ENCODE peak calls at places on chromosomes 1 and 21, in ten cellular contexts. One of them, this sample, is unnamed.
A peak's percentile ranks its signal among the peaks of the same experiment; 100 is the strongest.

GRCh38 chr1:65830306-65830705 is 37.6 kb downstream of the PDE4B start:
- DNase-seq in midbrain: no peak
- DNase-seq in stimulated activated CD4-positive, alpha-beta T cell treated with anti-CD3 and anti-CD28 coated beads, Interleukin-1b, Interleukin-23, amount 100 ng/mL, for 1 hour: no peak
- DNase-seq in NCI-H1092: no peak
- DNase-seq in fibroblast of pulmonary artery: no peak
- DNase-seq in tibial artery: no peak
- DNase-seq in HuH-7.5: no peak
- DNase-seq in EH: no peak
- DNase-seq in mammary epithelial cell: no peak
- DNase-seq in GM04503: no peak
- DNase-seq in this sample: no peak

GRCh38 chr1:100213141-100213540 is 35.1 kb upstream of the LRRC39 start:
- DNase-seq in tibial artery: no peak
- DNase-seq in HuH-7.5: no peak
- DNase-seq in midbrain: no peak
- DNase-seq in EH: no peak
- DNase-seq in stimulated activated CD4-positive, alpha-beta T cell treated with anti-CD3 and anti-CD28 coated beads, Interleukin-1b, Interleukin-23, amount 100 ng/mL, for 1 hour: no peak
- DNase-seq in NCI-H1092: no peak
- DNase-seq in mammary epithelial cell: no peak
- DNase-seq in fibroblast of pulmonary artery: no peak
- DNase-seq in GM04503: no peak
- DNase-seq in this sample: no peak

GRCh38 chr1:51517361-51518032 is 1.6 kb downstream of the EPS15 start:
- DNase-seq in fibroblast of pulmonary artery: peak; percentile 33
- DNase-seq in NCI-H1092: no peak
- DNase-seq in HuH-7.5: no peak
- DNase-seq in EH: peak; percentile 23
- DNase-seq in stimulated activated CD4-positive, alpha-beta T cell treated with anti-CD3 and anti-CD28 coated beads, Interleukin-1b, Interleukin-23, amount 100 ng/mL, for 1 hour: no peak
- DNase-seq in mammary epithelial cell: peak; percentile 11
- DNase-seq in GM04503: no peak
- DNase-seq in midbrain: peak; percentile 47
- DNase-seq in tibial artery: no peak
- DNase-seq in this sample: no peak

GRCh38 chr1:99970713-99971255 is 988 bp downstream of the SLC35A3 start:
- DNase-seq in stimulated activated CD4-positive, alpha-beta T cell treated with anti-CD3 and anti-CD28 coated beads, Interleukin-1b, Interleukin-23, amount 100 ng/mL, for 1 hour: no peak
- DNase-seq in HuH-7.5: no peak
- DNase-seq in tibial artery: no peak
- DNase-seq in GM04503: no peak
- DNase-seq in EH: peak; percentile 12
- DNase-seq in fibroblast of pulmonary artery: no peak
- DNase-seq in NCI-H1092: no peak
- DNase-seq in mammary epithelial cell: peak; percentile 14
- DNase-seq in midbrain: no peak
- DNase-seq in this sample: no peak

GRCh38 chr1:53065391-53065790 is 3.4 kb downstream of the PODN start:
- DNase-seq in fibroblast of pulmonary artery: no peak
- DNase-seq in NCI-H1092: no peak
- DNase-seq in midbrain: no peak
- DNase-seq in mammary epithelial cell: no peak
- DNase-seq in stimulated activated CD4-positive, alpha-beta T cell treated with anti-CD3 and anti-CD28 coated beads, Interleukin-1b, Interleukin-23, amount 100 ng/mL, for 1 hour: no peak
- DNase-seq in tibial artery: no peak
- DNase-seq in HuH-7.5: no peak
- DNase-seq in GM04503: no peak
- DNase-seq in EH: no peak
- DNase-seq in this sample: no peak

GRCh38 chr1:162753001-162753658 is 37.4 kb upstream of the HSD17B7 start:
- DNase-seq in fibroblast of pulmonary artery: no peak
- DNase-seq in mammary epithelial cell: peak; percentile 9
- DNase-seq in stimulated activated CD4-positive, alpha-beta T cell treated with anti-CD3 and anti-CD28 coated beads, Interleukin-1b, Interleukin-23, amount 100 ng/mL, for 1 hour: no peak
- DNase-seq in HuH-7.5: no peak
- DNase-seq in midbrain: no peak
- DNase-seq in EH: peak; percentile 41
- DNase-seq in NCI-H1092: no peak
- DNase-seq in tibial artery: no peak
- DNase-seq in GM04503: no peak
- DNase-seq in this sample: no peak

GRCh38 chr21:32545948-32546441 is 39.3 kb downstream of the TCP10L start:
- DNase-seq in NCI-H1092: no peak
- DNase-seq in HuH-7.5: no peak
- DNase-seq in fibroblast of pulmonary artery: peak; percentile 15
- DNase-seq in mammary epithelial cell: peak; percentile 8
- DNase-seq in EH: peak; percentile 21
- DNase-seq in stimulated activated CD4-positive, alpha-beta T cell treated with anti-CD3 and anti-CD28 coated beads, Interleukin-1b, Interleukin-23, amount 100 ng/mL, for 1 hour: no peak
- DNase-seq in tibial artery: no peak
- DNase-seq in midbrain: no peak
- DNase-seq in GM04503: no peak
- DNase-seq in this sample: no peak

GRCh38 chr1:227218870-227219578 is 99.3 kb downstream of the CDC42BPA start:
- DNase-seq in GM04503: no peak
- DNase-seq in EH: no peak
- DNase-seq in midbrain: no peak
- DNase-seq in NCI-H1092: no peak
- DNase-seq in stimulated activated CD4-positive, alpha-beta T cell treated with anti-CD3 and anti-CD28 coated beads, Interleukin-1b, Interleukin-23, amount 100 ng/mL, for 1 hour: no peak
- DNase-seq in mammary epithelial cell: no peak
- DNase-seq in fibroblast of pulmonary artery: no peak
- DNase-seq in HuH-7.5: no peak
- DNase-seq in tibial artery: peak; percentile 48
- DNase-seq in this sample: no peak

GRCh38 chr1:209748620-209749019 is 7.2 kb upstream of the TRAF3IP3 start:
- DNase-seq in NCI-H1092: no peak
- DNase-seq in HuH-7.5: no peak
- DNase-seq in tibial artery: no peak
- DNase-seq in GM04503: no peak
- DNase-seq in EH: no peak
- DNase-seq in fibroblast of pulmonary artery: no peak
- DNase-seq in mammary epithelial cell: no peak
- DNase-seq in stimulated activated CD4-positive, alpha-beta T cell treated with anti-CD3 and anti-CD28 coated beads, Interleukin-1b, Interleukin-23, amount 100 ng/mL, for 1 hour: no peak
- DNase-seq in midbrain: no peak
- DNase-seq in this sample: no peak

GRCh38 chr1:208089971-208090755 is 154.0 kb downstream of the PLXNA2 start:
- DNase-seq in NCI-H1092: no peak
- DNase-seq in GM04503: no peak
- DNase-seq in stimulated activated CD4-positive, alpha-beta T cell treated with anti-CD3 and anti-CD28 coated beads, Interleukin-1b, Interleukin-23, amount 100 ng/mL, for 1 hour: no peak
- DNase-seq in tibial artery: no peak
- DNase-seq in HuH-7.5: no peak
- DNase-seq in EH: peak; percentile 96
- DNase-seq in mammary epithelial cell: no peak
- DNase-seq in fibroblast of pulmonary artery: no peak
- DNase-seq in midbrain: no peak
- DNase-seq in this sample: no peak

GRCh38 chr1:214993419-214993818 is 89.1 kb upstream of the KCNK2 start:
- DNase-seq in tibial artery: no peak
- DNase-seq in mammary epithelial cell: no peak
- DNase-seq in fibroblast of pulmonary artery: no peak
- DNase-seq in GM04503: no peak
- DNase-seq in stimulated activated CD4-positive, alpha-beta T cell treated with anti-CD3 and anti-CD28 coated beads, Interleukin-1b, Interleukin-23, amount 100 ng/mL, for 1 hour: no peak
- DNase-seq in NCI-H1092: no peak
- DNase-seq in midbrain: no peak
- DNase-seq in EH: peak; percentile 86
- DNase-seq in HuH-7.5: no peak
- DNase-seq in this sample: no peak

GRCh38 chr1:50829010-50829958 is 130.8 kb downstream of the FAF1 start:
- DNase-seq in HuH-7.5: no peak
- DNase-seq in midbrain: no peak
- DNase-seq in mammary epithelial cell: no peak
- DNase-seq in fibroblast of pulmonary artery: no peak
- DNase-seq in NCI-H1092: no peak
- DNase-seq in GM04503: peak; percentile 13
- DNase-seq in tibial artery: no peak
- DNase-seq in stimulated activated CD4-positive, alpha-beta T cell treated with anti-CD3 and anti-CD28 coated beads, Interleukin-1b, Interleukin-23, amount 100 ng/mL, for 1 hour: no peak
- DNase-seq in EH: peak; percentile 25
- DNase-seq in this sample: no peak

GRCh38 chr21:44932366-44933181 is 7.3 kb upstream of the SLX9 start:
- DNase-seq in HuH-7.5: peak; percentile 63
- DNase-seq in stimulated activated CD4-positive, alpha-beta T cell treated with anti-CD3 and anti-CD28 coated beads, Interleukin-1b, Interleukin-23, amount 100 ng/mL, for 1 hour: peak; percentile 59
- DNase-seq in GM04503: no peak
- DNase-seq in NCI-H1092: no peak
- DNase-seq in EH: no peak
- DNase-seq in fibroblast of pulmonary artery: no peak
- DNase-seq in mammary epithelial cell: no peak
- DNase-seq in midbrain: peak; percentile 4
- DNase-seq in tibial artery: peak; percentile 70
- DNase-seq in this sample: no peak

GRCh38 chr1:186838380-186839076 is 9.8 kb downstream of the PLA2G4A start:
- DNase-seq in NCI-H1092: no peak
- DNase-seq in fibroblast of pulmonary artery: no peak
- DNase-seq in HuH-7.5: no peak
- DNase-seq in stimulated activated CD4-positive, alpha-beta T cell treated with anti-CD3 and anti-CD28 coated beads, Interleukin-1b, Interleukin-23, amount 100 ng/mL, for 1 hour: no peak
- DNase-seq in tibial artery: no peak
- DNase-seq in midbrain: no peak
- DNase-seq in GM04503: no peak
- DNase-seq in mammary epithelial cell: no peak
- DNase-seq in EH: no peak
- DNase-seq in this sample: no peak

GRCh38 chr1:218829143-218829542 is 344.5 kb upstream of the LYPLAL1 start:
- DNase-seq in NCI-H1092: no peak
- DNase-seq in GM04503: no peak
- DNase-seq in mammary epithelial cell: no peak
- DNase-seq in fibroblast of pulmonary artery: peak; percentile 33
- DNase-seq in midbrain: no peak
- DNase-seq in tibial artery: no peak
- DNase-seq in EH: peak; percentile 18
- DNase-seq in HuH-7.5: no peak
- DNase-seq in stimulated activated CD4-positive, alpha-beta T cell treated with anti-CD3 and anti-CD28 coated beads, Interleukin-1b, Interleukin-23, amount 100 ng/mL, for 1 hour: no peak
- DNase-seq in this sample: no peak

GRCh38 chr1:37042506-37042905 is 8.2 kb upstream of the GRIK3 start:
- DNase-seq in stimulated activated CD4-positive, alpha-beta T cell treated with anti-CD3 and anti-CD28 coated beads, Interleukin-1b, Interleukin-23, amount 100 ng/mL, for 1 hour: no peak
- DNase-seq in midbrain: no peak
- DNase-seq in GM04503: no peak
- DNase-seq in fibroblast of pulmonary artery: no peak
- DNase-seq in HuH-7.5: no peak
- DNase-seq in EH: no peak
- DNase-seq in tibial artery: no peak
- DNase-seq in NCI-H1092: no peak
- DNase-seq in mammary epithelial cell: no peak
- DNase-seq in this sample: no peak

GRCh38 chr1:234368320-234369032 is 4.8 kb upstream of the COA6 start:
- DNase-seq in NCI-H1092: no peak
- DNase-seq in stimulated activated CD4-positive, alpha-beta T cell treated with anti-CD3 and anti-CD28 coated beads, Interleukin-1b, Interleukin-23, amount 100 ng/mL, for 1 hour: no peak
- DNase-seq in EH: no peak
- DNase-seq in tibial artery: no peak
- DNase-seq in midbrain: no peak
- DNase-seq in GM04503: no peak
- DNase-seq in mammary epithelial cell: no peak
- DNase-seq in HuH-7.5: no peak
- DNase-seq in fibroblast of pulmonary artery: no peak
- DNase-seq in this sample: no peak

GRCh38 chr1:61980561-61980960 is 214.1 kb upstream of the L1TD1 start:
- DNase-seq in tibial artery: no peak
- DNase-seq in mammary epithelial cell: peak; percentile 27
- DNase-seq in midbrain: no peak
- DNase-seq in GM04503: no peak
- DNase-seq in EH: no peak
- DNase-seq in HuH-7.5: no peak
- DNase-seq in stimulated activated CD4-positive, alpha-beta T cell treated with anti-CD3 and anti-CD28 coated beads, Interleukin-1b, Interleukin-23, amount 100 ng/mL, for 1 hour: no peak
- DNase-seq in fibroblast of pulmonary artery: peak; percentile 27
- DNase-seq in NCI-H1092: no peak
- DNase-seq in this sample: no peak

GRCh38 chr1:204709021-204709420 is 23.5 kb upstream of the LRRN2 start:
- DNase-seq in mammary epithelial cell: no peak
- DNase-seq in fibroblast of pulmonary artery: no peak
- DNase-seq in EH: no peak
- DNase-seq in stimulated activated CD4-positive, alpha-beta T cell treated with anti-CD3 and anti-CD28 coated beads, Interleukin-1b, Interleukin-23, amount 100 ng/mL, for 1 hour: no peak
- DNase-seq in midbrain: no peak
- DNase-seq in NCI-H1092: no peak
- DNase-seq in HuH-7.5: no peak
- DNase-seq in GM04503: no peak
- DNase-seq in tibial artery: no peak
- DNase-seq in this sample: no peak

GRCh38 chr1:157040802-157041201 is 4.7 kb downstream of the ARHGEF11 start:
- DNase-seq in stimulated activated CD4-positive, alpha-beta T cell treated with anti-CD3 and anti-CD28 coated beads, Interleukin-1b, Interleukin-23, amount 100 ng/mL, for 1 hour: no peak
- DNase-seq in GM04503: no peak
- DNase-seq in NCI-H1092: no peak
- DNase-seq in mammary epithelial cell: no peak
- DNase-seq in fibroblast of pulmonary artery: peak; percentile 74
- DNase-seq in EH: peak; percentile 72
- DNase-seq in HuH-7.5: no peak
- DNase-seq in tibial artery: no peak
- DNase-seq in midbrain: no peak
- DNase-seq in this sample: peak; percentile 32

GRCh38 chr1:231778009-231778719 is 151.6 kb downstream of the DISC1 start:
- DNase-seq in mammary epithelial cell: peak; percentile 25
- DNase-seq in GM04503: no peak
- DNase-seq in midbrain: peak; percentile 40
- DNase-seq in tibial artery: no peak
- DNase-seq in stimulated activated CD4-positive, alpha-beta T cell treated with anti-CD3 and anti-CD28 coated beads, Interleukin-1b, Interleukin-23, amount 100 ng/mL, for 1 hour: no peak
- DNase-seq in NCI-H1092: no peak
- DNase-seq in EH: peak; percentile 82
- DNase-seq in fibroblast of pulmonary artery: peak; percentile 42
- DNase-seq in HuH-7.5: no peak
- DNase-seq in this sample: peak; percentile 31

GRCh38 chr1:81967957-81968356 is 167.2 kb downstream of the ADGRL2 start:
- DNase-seq in HuH-7.5: no peak
- DNase-seq in fibroblast of pulmonary artery: no peak
- DNase-seq in mammary epithelial cell: no peak
- DNase-seq in stimulated activated CD4-positive, alpha-beta T cell treated with anti-CD3 and anti-CD28 coated beads, Interleukin-1b, Interleukin-23, amount 100 ng/mL, for 1 hour: no peak
- DNase-seq in GM04503: no peak
- DNase-seq in EH: no peak
- DNase-seq in NCI-H1092: no peak
- DNase-seq in tibial artery: no peak
- DNase-seq in midbrain: no peak
- DNase-seq in this sample: no peak

GRCh38 chr1:111563619-111564018 is 56.0 kb upstream of the RAP1A start:
- DNase-seq in mammary epithelial cell: peak; percentile 68
- DNase-seq in GM04503: no peak
- DNase-seq in NCI-H1092: no peak
- DNase-seq in tibial artery: no peak
- DNase-seq in EH: peak; percentile 81
- DNase-seq in fibroblast of pulmonary artery: peak; percentile 67
- DNase-seq in stimulated activated CD4-positive, alpha-beta T cell treated with anti-CD3 and anti-CD28 coated beads, Interleukin-1b, Interleukin-23, amount 100 ng/mL, for 1 hour: no peak
- DNase-seq in midbrain: no peak
- DNase-seq in HuH-7.5: no peak
- DNase-seq in this sample: no peak

GRCh38 chr1:46456411-46456963 is 33.1 kb upstream of the DMBX1 start:
- DNase-seq in midbrain: no peak
- DNase-seq in fibroblast of pulmonary artery: peak; percentile 16
- DNase-seq in mammary epithelial cell: no peak
- DNase-seq in GM04503: no peak
- DNase-seq in stimulated activated CD4-positive, alpha-beta T cell treated with anti-CD3 and anti-CD28 coated beads, Interleukin-1b, Interleukin-23, amount 100 ng/mL, for 1 hour: no peak
- DNase-seq in HuH-7.5: no peak
- DNase-seq in tibial artery: no peak
- DNase-seq in NCI-H1092: no peak
- DNase-seq in EH: peak; percentile 13
- DNase-seq in this sample: no peak

GRCh38 chr1:66351474-66351873 is 182.5 kb upstream of the SGIP1 start:
- DNase-seq in fibroblast of pulmonary artery: peak; percentile 66
- DNase-seq in GM04503: no peak
- DNase-seq in HuH-7.5: no peak
- DNase-seq in tibial artery: no peak
- DNase-seq in midbrain: no peak
- DNase-seq in EH: peak; percentile 44
- DNase-seq in NCI-H1092: no peak
- DNase-seq in stimulated activated CD4-positive, alpha-beta T cell treated with anti-CD3 and anti-CD28 coated beads, Interleukin-1b, Interleukin-23, amount 100 ng/mL, for 1 hour: no peak
- DNase-seq in mammary epithelial cell: no peak
- DNase-seq in this sample: no peak

GRCh38 chr1:241598234-241598633 is 41.9 kb downstream of the CHML start:
- DNase-seq in midbrain: no peak
- DNase-seq in mammary epithelial cell: no peak
- DNase-seq in fibroblast of pulmonary artery: no peak
- DNase-seq in NCI-H1092: no peak
- DNase-seq in HuH-7.5: no peak
- DNase-seq in tibial artery: no peak
- DNase-seq in EH: no peak
- DNase-seq in GM04503: no peak
- DNase-seq in stimulated activated CD4-positive, alpha-beta T cell treated with anti-CD3 and anti-CD28 coated beads, Interleukin-1b, Interleukin-23, amount 100 ng/mL, for 1 hour: no peak
- DNase-seq in this sample: no peak

GRCh38 chr1:6098303-6099215 is 52.9 kb downstream of the KCNAB2 start:
- DNase-seq in stimulated activated CD4-positive, alpha-beta T cell treated with anti-CD3 and anti-CD28 coated beads, Interleukin-1b, Interleukin-23, amount 100 ng/mL, for 1 hour: no peak
- DNase-seq in EH: peak; percentile 74
- DNase-seq in mammary epithelial cell: no peak
- DNase-seq in HuH-7.5: no peak
- DNase-seq in midbrain: no peak
- DNase-seq in GM04503: peak; percentile 67
- DNase-seq in fibroblast of pulmonary artery: peak; percentile 66
- DNase-seq in tibial artery: no peak
- DNase-seq in NCI-H1092: no peak
- DNase-seq in this sample: no peak

GRCh38 chr1:93676424-93676823 is 5.2 kb downstream of the BCAR3 start:
- DNase-seq in mammary epithelial cell: no peak
- DNase-seq in tibial artery: no peak
- DNase-seq in midbrain: no peak
- DNase-seq in stimulated activated CD4-positive, alpha-beta T cell treated with anti-CD3 and anti-CD28 coated beads, Interleukin-1b, Interleukin-23, amount 100 ng/mL, for 1 hour: no peak
- DNase-seq in NCI-H1092: no peak
- DNase-seq in fibroblast of pulmonary artery: peak; percentile 94
- DNase-seq in EH: no peak
- DNase-seq in GM04503: no peak
- DNase-seq in HuH-7.5: no peak
- DNase-seq in this sample: no peak